ENCODE peak calls at places on chromosome 19, in seven cellular contexts. J, T, B, S, G, D and I are unnamed samples.

GRCh38 chr19:33654840-33655508 is 33.2 kb downstream of the CHST8 start:
- DNase-seq in J (no peak), T (no peak), B (no peak), S (peak; percentile 5), G (peak; percentile 13), D (no peak), I (no peak)

GRCh38 chr19:5078179-5078578 is 109.3 kb downstream of the KDM4B start:
- DNase-seq in J (no peak), T (no peak), B (no peak), S (no peak), G (no peak), D (no peak), I (no peak)

GRCh38 chr19:16591803-16592556 is 19.8 kb upstream of the SLC35E1 start:
- DNase-seq in J (no peak), T (no peak), B (no peak), S (no peak), G (no peak), D (no peak), I (peak; percentile 47)

GRCh38 chr19:802497-802887 is 5.2 kb downstream of the PTBP1 start:
- DNase-seq in J (no peak), T (no peak), B (peak; percentile 35), S (no peak), G (no peak), D (no peak), I (no peak)

GRCh38 chr19:6269101-6269886 is 10.5 kb downstream of the MLLT1 start:
- DNase-seq in J (no peak), T (no peak), B (no peak), S (no peak), G (peak; percentile 66), D (no peak), I (no peak)

GRCh38 chr19:16447015-16447384 is 24.8 kb downstream of the EPS15L1 start:
- DNase-seq in J (peak; percentile 80), T (peak; percentile 86), B (no peak), S (no peak), G (peak; percentile 86), D (no peak), I (no peak)

GRCh38 chr19:47436712-47437401 is 17.5 kb upstream of the MEIS3 start:
- DNase-seq in J (peak; percentile 50), T (peak; percentile 88), B (peak; percentile 88), S (peak; percentile 90), G (peak; percentile 91), D (peak; percentile 82), I (peak; percentile 58)

GRCh38 chr19:45125360-45125759 is 32.4 kb downstream of the PPP1R37 start:
- DNase-seq in J (no peak), T (no peak), B (no peak), S (no peak), G (no peak), D (no peak), I (no peak)

GRCh38 chr19:32751066-32751465 is 31.5 kb downstream of the TDRD12 start:
- DNase-seq in J (no peak), T (no peak), B (no peak), S (no peak), G (no peak), D (no peak), I (no peak)

GRCh38 chr19:16943942-16944625 is 55.3 kb downstream of the F2RL3 start:
- DNase-seq in J (no peak), T (no peak), B (no peak), S (no peak), G (no peak), D (no peak), I (no peak)

GRCh38 chr19:23440207-23440606 is 44.9 kb upstream of the ZNF91 start:
- DNase-seq in J (no peak), T (no peak), B (no peak), S (no peak), G (no peak), D (peak; percentile 45), I (no peak)

GRCh38 chr19:47309608-47310007 is at the start of gene C5AR1:
- DNase-seq in J (no peak), T (peak; percentile 77), B (no peak), S (no peak), G (no peak), D (no peak), I (no peak)

GRCh38 chr19:50975766-50976165 is 6.4 kb upstream of the KLK6 start:
- DNase-seq in J (no peak), T (no peak), B (no peak), S (no peak), G (no peak), D (peak; percentile 45), I (peak; percentile 61)

GRCh38 chr19:7926021-7926726 is at the start of gene CTXN1:
- DNase-seq in J (no peak), T (peak; percentile 88), B (peak; percentile 91), S (peak; percentile 86), G (peak; percentile 93), D (peak; percentile 45), I (peak; percentile 78)

GRCh38 chr19:31344403-31344802 is 4.8 kb downstream of the TSHZ3 start:
- DNase-seq in J (no peak), T (no peak), B (peak; percentile 60), S (no peak), G (no peak), D (no peak), I (peak; percentile 17)

GRCh38 chr19:9456018-9456689 is 20.8 kb upstream of the ZNF266 start:
- DNase-seq in J (no peak), T (no peak), B (no peak), S (no peak), G (no peak), D (no peak), I (no peak)

GRCh38 chr19:47417746-47418594 is 1.4 kb downstream of the MEIS3 start:
- DNase-seq in J (no peak), T (no peak), B (peak; percentile 12), S (no peak), G (no peak), D (no peak), I (no peak)

GRCh38 chr19:32104465-32105235 is 240.8 kb upstream of the ZNF507 start:
- DNase-seq in J (no peak), T (no peak), B (no peak), S (no peak), G (no peak), D (peak; percentile 24), I (peak; percentile 47)

GRCh38 chr19:13839938-13840750 is 36.8 kb upstream of the NANOS3 start:
- DNase-seq in J (no peak), T (peak; percentile 84), B (no peak), S (no peak), G (peak; percentile 93), D (peak; percentile 66), I (peak; percentile 98)

DNA sequence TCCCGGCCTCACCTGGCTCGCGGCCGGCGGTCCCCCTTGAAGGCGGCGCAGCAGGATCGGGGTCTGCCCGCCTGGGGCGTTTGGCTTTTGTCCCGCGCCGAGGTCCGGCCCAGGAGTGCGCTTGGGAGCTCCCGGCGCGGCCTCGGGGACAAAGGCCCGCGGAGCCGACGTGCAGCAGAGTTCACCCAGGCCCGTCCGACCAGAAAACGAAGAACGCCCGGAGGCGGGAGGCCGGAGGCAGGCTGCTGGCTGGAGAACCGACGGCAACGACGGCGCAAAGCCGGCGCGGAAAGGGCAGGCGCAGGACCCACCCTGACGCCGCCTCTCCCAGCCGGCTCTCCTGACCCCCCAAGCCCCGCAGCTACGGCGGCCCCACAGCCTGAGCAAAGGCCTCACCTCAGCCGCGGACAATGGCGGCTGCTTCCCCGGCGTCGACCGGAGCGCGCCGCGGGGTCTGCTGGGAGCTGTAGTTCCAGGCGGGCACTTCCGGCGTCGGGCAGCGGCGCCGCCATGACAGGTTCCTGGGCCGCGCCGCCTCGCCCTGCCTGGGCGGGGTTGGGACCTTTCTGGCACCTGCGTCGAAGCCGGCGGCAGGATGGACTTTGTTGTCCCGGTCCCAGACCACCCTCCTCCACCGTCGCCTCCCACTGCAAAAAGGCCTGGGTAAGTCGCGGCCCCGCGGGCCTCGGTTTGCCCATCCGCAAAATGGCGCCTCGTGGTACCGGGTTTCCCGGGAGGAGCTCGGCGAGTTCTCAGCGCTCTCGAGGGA is at the start of gene ZNF606:
- DNase-seq in J (peak; percentile 72), T (peak; percentile 91), B (peak; percentile 96), S (peak; percentile 86), G (peak; percentile 96), D (peak; percentile 95), I (peak; percentile 88)
- H3K9me3 ChIP-seq in J (peaks cover 50% of the 10 kb centered on the region), T (peaks cover 21% of the 10 kb centered on the region), B (peaks cover 26% of the 10 kb centered on the region), S (peaks cover 45% of the 10 kb centered on the region), G (peaks cover 21% of the 10 kb centered on the region), D (peaks cover 95% of the 10 kb centered on the region), I (peaks cover 69% of the 10 kb centered on the region)

GRCh38 chr19:53254451-53255341 is at the start of gene ZNF677:
- DNase-seq in J (no peak), T (peak; percentile 96), B (peak; percentile 83), S (peak; percentile 77), G (peak; percentile 98), D (no peak), I (peak; percentile 60)
- H3K9me3 ChIP-seq in J (peaks cover 64% of the 10 kb centered on the region), T (peaks cover 6% of the 10 kb centered on the region), B (peaks cover under 1% of the 10 kb centered on the region), S (peaks cover 51% of the 10 kb centered on the region), G (peaks cover 10% of the 10 kb centered on the region), D (peaks cover 66% of the 10 kb centered on the region), I (peaks cover 23% of the 10 kb centered on the region)

GRCh38 chr19:40705950-40706619 is 10.6 kb downstream of the COQ8B start:
- DNase-seq in J (no peak), T (no peak), B (no peak), S (no peak), G (no peak), D (no peak), I (no peak)
- H3K9me3 ChIP-seq in J (no peaks in the 10 kb centered on the region), T (no peaks in the 10 kb centered on the region), B (no peaks in the 10 kb centered on the region), S (no peaks in the 10 kb centered on the region), G (no peaks in the 10 kb centered on the region), D (no peaks in the 10 kb centered on the region), I (no peaks in the 10 kb centered on the region)

GRCh38 chr19:2170987-2171348 is 7.2 kb downstream of the DOT1L start:
- DNase-seq in J (no peak), T (no peak), B (no peak), S (no peak), G (no peak), D (no peak), I (no peak)
- H3K9me3 ChIP-seq in J (no peaks in the 10 kb centered on the region), T (no peaks in the 10 kb centered on the region), B (no peaks in the 10 kb centered on the region), S (no peaks in the 10 kb centered on the region), G (no peaks in the 10 kb centered on the region), D (no peaks in the 10 kb centered on the region), I (no peaks in the 10 kb centered on the region)

GRCh38 chr19:2837430-2837829 is 3.8 kb upstream of the ZNF555 start:
- DNase-seq in J (peak; percentile 70), T (no peak), B (no peak), S (no peak), G (no peak), D (no peak), I (no peak)
- H3K9me3 ChIP-seq in J (peaks cover 37% of the 10 kb centered on the region), T (peaks cover 42% of the 10 kb centered on the region), B (peaks cover 25% of the 10 kb centered on the region), S (peaks cover 48% of the 10 kb centered on the region), G (peaks cover 18% of the 10 kb centered on the region), D (peaks cover 56% of the 10 kb centered on the region), I (no peaks in the 10 kb centered on the region)

DNA sequence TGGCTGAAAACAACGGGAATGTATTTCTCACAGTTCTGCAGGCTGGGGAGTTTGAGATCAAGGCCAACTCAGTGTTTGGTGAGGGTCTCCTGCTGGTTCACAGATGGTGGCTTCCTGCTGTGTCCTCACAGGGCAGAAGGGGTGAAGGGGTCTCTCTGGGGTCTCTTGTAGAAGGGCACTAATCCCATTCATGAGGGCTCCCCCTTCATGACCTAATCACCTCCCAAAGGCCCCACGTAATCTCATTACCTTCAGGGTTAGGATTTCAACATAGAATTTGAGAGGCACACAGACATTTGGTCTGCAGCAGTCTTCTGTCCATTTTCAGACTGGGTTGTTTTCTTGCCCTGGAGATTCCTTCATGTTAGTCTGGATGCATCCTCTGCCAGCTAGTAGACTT is 11.6 kb downstream of the ZNF444 start:
- DNase-seq in J (no peak), T (no peak), B (peak; percentile 34), S (no peak), G (no peak), D (no peak), I (no peak)
- H3K9me3 ChIP-seq in J (no peaks in the 10 kb centered on the region), T (no peaks in the 10 kb centered on the region), B (no peaks in the 10 kb centered on the region), S (no peaks in the 10 kb centered on the region), G (no peaks in the 10 kb centered on the region), D (no peaks in the 10 kb centered on the region), I (no peaks in the 10 kb centered on the region)